ENCODE peak calls at places on chromosomes 7 and 10, in ten cellular contexts. B, L, X, H, V, P, D, N, U and O are unnamed samples.

GRCh38 chr10:61464461-61465215 is 11.5 kb upstream of the TMEM26 start:
- DNase-seq in H (no peak), V (peak; percentile 58), X (peak; percentile 71), U (no peak), L (no peak), B (no peak), N (no peak), P (no peak), D (no peak), O (no peak)

GRCh38 chr10:119703903-119704508 is 21.8 kb upstream of the INPP5F start:
- DNase-seq in P (no peak), N (no peak), V (no peak), U (no peak), D (no peak), X (no peak), B (no peak), L (no peak), H (no peak), O (no peak)

GRCh38 chr7:143884978-143885559 is 16.9 kb downstream of the TCAF1 start:
- DNase-seq in N (peak; percentile 22), H (peak; percentile 97), U (no peak), V (no peak), D (no peak), L (peak; percentile 84), B (peak; percentile 70), X (peak; percentile 48), P (peak; percentile 67), O (peak; percentile 8)

GRCh38 chr10:118745056-118745455 is 9.7 kb downstream of the CACUL1 start:
- DNase-seq in H (no peak), N (no peak), D (no peak), B (no peak), L (no peak), U (no peak), X (no peak), P (no peak), V (no peak), O (no peak)

GRCh38 chr7:84188811-84189405 is 5.7 kb downstream of the SEMA3A start:
- DNase-seq in L (no peak), U (no peak), X (no peak), V (no peak), P (no peak), B (no peak), D (peak; percentile 30), H (peak; percentile 21), N (no peak), O (no peak)

GRCh38 chr10:14296081-14296709 is 34.5 kb downstream of the FRMD4A start:
- DNase-seq in L (peak; percentile 18), X (no peak), V (no peak), N (no peak), U (no peak), D (no peak), B (no peak), P (no peak), H (peak; percentile 12), O (no peak)

GRCh38 chr10:126156012-126156411 is 232.3 kb downstream of the ADAM12 start:
- DNase-seq in L (no peak), P (no peak), B (no peak), X (no peak), H (no peak), U (no peak), D (no peak), V (no peak), N (no peak), O (no peak)

GRCh38 chr10:103669243-103669929 is 175.9 kb downstream of the NEURL1 start:
- DNase-seq in D (no peak), L (no peak), P (no peak), V (no peak), H (no peak), X (no peak), B (no peak), N (no peak), U (no peak), O (no peak)

GRCh38 chr10:89085153-89085552 is 94.6 kb downstream of the FAS start:
- DNase-seq in H (no peak), V (no peak), N (no peak), X (no peak), D (no peak), P (no peak), L (no peak), U (no peak), B (no peak), O (no peak)

GRCh38 chr10:71080381-71081228 is 131.8 kb upstream of the UNC5B start:
- DNase-seq in X (no peak), U (no peak), P (no peak), B (no peak), D (no peak), H (no peak), V (no peak), N (no peak), L (no peak), O (no peak)

GRCh38 chr7:42170724-42171123 is 66.3 kb downstream of the GLI3 start:
- DNase-seq in L (no peak), V (peak; percentile 67), N (no peak), P (no peak), H (no peak), X (no peak), B (no peak), U (no peak), D (no peak), O (no peak)

GRCh38 chr10:95792874-95793285 is 36.9 kb downstream of the ENTPD1 start:
- DNase-seq in D (no peak), V (no peak), X (peak; percentile 73), L (no peak), U (no peak), N (no peak), B (no peak), P (no peak), H (no peak), O (no peak)

GRCh38 chr10:112475565-112476233 is 28.7 kb downstream of the VTI1A start:
- DNase-seq in X (peak; percentile 13), V (no peak), U (no peak), H (no peak), P (no peak), L (no peak), N (no peak), D (no peak), B (no peak), O (no peak)

GRCh38 chr10:100019824-100020160 is 10.0 kb upstream of the DNMBP start:
- DNase-seq in U (no peak), H (no peak), V (no peak), B (no peak), L (peak; percentile 55), X (no peak), N (no peak), D (no peak), P (no peak), O (no peak)

GRCh38 chr10:88528791-88529190 is 54.3 kb downstream of the RNLS start:
- DNase-seq in P (no peak), U (no peak), V (no peak), N (no peak), B (no peak), X (no peak), D (no peak), L (no peak), H (no peak), O (no peak)

GRCh38 chr10:15863733-15864132 is 3.4 kb upstream of the MINDY3 start:
- DNase-seq in B (no peak), V (no peak), X (no peak), L (no peak), U (no peak), N (no peak), P (no peak), H (no peak), D (peak; percentile 84), O (no peak)

GRCh38 chr10:4725917-4726606 is 99.9 kb upstream of the AKR1E2 start:
- DNase-seq in V (peak; percentile 89), D (no peak), B (peak; percentile 28), H (no peak), L (peak; percentile 32), X (peak; percentile 85), U (no peak), P (peak; percentile 61), N (no peak), O (no peak)

GRCh38 chr7:136266457-136266856 is 289.3 kb upstream of the MTPN start:
- DNase-seq in X (no peak), N (no peak), L (no peak), P (no peak), D (no peak), B (no peak), U (no peak), V (no peak), H (no peak), O (no peak)